ENCODE peak calls at places on chromosome 3, in five cellular contexts. V, G, D, Y and R are unnamed samples.

GRCh38 chr3:126961191-126961790 is 21.6 kb upstream of the PLXNA1 start:
- DNase-seq in V (peak), Y (peak), D (no peak), G (peak), R (peak)

GRCh38 chr3:112149136-112149535 is 16.1 kb upstream of the GCSAM start:
- DNase-seq in G (no peak), D (no peak), V (no peak), Y (no peak), R (no peak)

GRCh38 chr3:170356596-170357175 is 829 bp upstream of the SKIL start:
- DNase-seq in G (peak), V (peak), D (peak), Y (peak), R (peak)

GRCh38 chr3:190697901-190698300 is 164.6 kb downstream of the GMNC start:
- DNase-seq in Y (no peak), V (peak), G (peak), D (no peak), R (no peak)

GRCh38 chr3:71258116-71258515 is 325.4 kb downstream of the FOXP1 start:
- DNase-seq in V (peak), G (peak), D (no peak), Y (no peak), R (no peak)

GRCh38 chr3:23275814-23276213 is 72.7 kb downstream of the UBE2E2 start:
- DNase-seq in V (no peak), D (no peak), Y (no peak), G (no peak), R (no peak)

GRCh38 chr3:180802837-180803236 is 109.6 kb upstream of the FXR1 start:
- DNase-seq in D (no peak), Y (no peak), V (no peak), G (no peak), R (no peak)

GRCh38 chr3:29324180-29324651 is 43.3 kb downstream of the RBMS3 start:
- DNase-seq in V (peak), D (no peak), Y (peak), G (no peak), R (no peak)

GRCh38 chr3:37825744-37826143 is 35.9 kb upstream of the CTDSPL start:
- DNase-seq in Y (no peak), D (no peak), V (no peak), G (no peak), R (no peak)

GRCh38 chr3:159919873-159920272 is 68.8 kb upstream of the IL12A start:
- DNase-seq in D (no peak), Y (no peak), V (no peak), G (no peak), R (no peak)

GRCh38 chr3:29757054-29757777 is 476.3 kb downstream of the RBMS3 start:
- DNase-seq in G (no peak), D (no peak), V (no peak), Y (no peak), R (peak)

GRCh38 chr3:52593103-52593502 is 56.7 kb downstream of the UQCC5 start:
- DNase-seq in D (no peak), Y (no peak), V (no peak), G (no peak), R (no peak)